ENCODE peak calls at places on chromosomes 2 and 18, in five cellular contexts. O is neural progenitor cell, R is nucleus accumbens, X is ELR, D is NCI-H524. Z is an unnamed sample.

GRCh38 chr2:169892951-169893350 is 65.7 kb downstream of the UBR3 start:
- DNase-seq in R (no peak), D (no peak), X (no peak), O (no peak), Z (no peak)

GRCh38 chr18:76410660-76411417 is 84.2 kb downstream of the ZNF516 start:
- DNase-seq in D (no peak), O (no peak), R (no peak), X (no peak), Z (no peak)

GRCh38 chr2:126329152-126329551 is 326.8 kb upstream of the GYPC start:
- DNase-seq in O (no peak), D (no peak), R (no peak), X (no peak), Z (no peak)

GRCh38 chr18:64488698-64489097 is 339.8 kb upstream of the LINC00305 start:
- DNase-seq in O (no peak), X (no peak), R (no peak), D (no peak), Z (no peak)

GRCh38 chr2:33681333-33681732 is 82.2 kb upstream of the FAM98A start:
- DNase-seq in O (no peak), D (peak), R (no peak), X (peak), Z (peak)

GRCh38 chr2:535222-535621 is 142.0 kb downstream of the TMEM18 start:
- DNase-seq in O (no peak), D (no peak), R (no peak), X (peak), Z (peak)

GRCh38 chr2:113046465-113046864 is 6.2 kb downstream of the IL36B start:
- DNase-seq in D (no peak), X (no peak), R (no peak), O (no peak), Z (no peak)

GRCh38 chr2:71880846-71881610 is 266.6 kb downstream of the CYP26B1 start:
- DNase-seq in X (peak), D (no peak), R (no peak), O (no peak), Z (no peak)

GRCh38 chr18:62942578-62942977 is 227.2 kb downstream of the PHLPP1 start:
- DNase-seq in O (no peak), R (no peak), D (no peak), X (no peak), Z (no peak)

GRCh38 chr18:3283908-3284307 is 22.0 kb downstream of the MYL12B start:
- DNase-seq in R (peak), X (no peak), D (peak), O (peak), Z (no peak)

GRCh38 chr2:197107291-197108269 is 181.1 kb upstream of the PGAP1 start:
- DNase-seq in X (peak), R (no peak), O (no peak), D (no peak), Z (peak)

GRCh38 chr18:10101729-10102128 is 187.9 kb downstream of the VAPA start:
- DNase-seq in D (peak), X (no peak), R (no peak), O (no peak), Z (peak)

GRCh38 chr2:66441651-66442365 is 6.9 kb downstream of the MEIS1 start:
- DNase-seq in D (no peak), X (peak), R (no peak), O (no peak), Z (peak)

GRCh38 chr2:20568501-20569463 is 82.1 kb downstream of the HS1BP3 start:
- DNase-seq in R (no peak), X (no peak), O (no peak), D (no peak), Z (no peak)

Z was measured in mesendoderm.